ENCODE peak calls at places on chromosomes 16 and 17, in four cellular contexts. X is foreskin fibroblast, L is body of pancreas, J is prostate gland. V is an unnamed sample.

GRCh38 chr17:13002761-13003453 is 14.9 kb downstream of the ELAC2 start:
- DNase-seq in X (peak), L (peak), J (peak), V (peak)

GRCh38 chr17:64115871-64116534 is 13.9 kb downstream of the ERN1 start:
- DNase-seq in X (peak), L (peak), J (no peak), V (no peak)

GRCh38 chr17:76404976-76405563 is 20.7 kb downstream of the SPHK1 start:
- DNase-seq in X (no peak), L (no peak), J (no peak), V (no peak)

GRCh38 chr16:89123831-89124100 is 30.1 kb downstream of the ACSF3 start:
- DNase-seq in X (no peak), L (no peak), J (no peak), V (no peak)

GRCh38 chr16:78444-79145 is 570 bp downstream of the MPG start:
- DNase-seq in X (no peak), L (peak), J (no peak), V (peak)

GRCh38 chr17:73089322-73089721 is 3.2 kb downstream of the SLC39A11 start:
- DNase-seq in X (no peak), L (no peak), J (no peak), V (no peak)

GRCh38 chr17:20276430-20276829 is 190.9 kb downstream of the LGALS9B start:
- DNase-seq in X (no peak), L (no peak), J (no peak), V (no peak)

GRCh38 chr17:33142703-33143299 is 150.3 kb downstream of the ASIC2 start:
- DNase-seq in X (no peak), L (peak), J (no peak), V (no peak)

GRCh38 chr16:85610446-85611204 is 2.5 kb upstream of the GSE1 start:
- DNase-seq in X (peak), L (peak), J (peak), V (peak)

GRCh38 chr17:60321336-60322055 is 70.4 kb downstream of the USP32 start:
- DNase-seq in X (no peak), L (no peak), J (no peak), V (no peak)

GRCh38 chr16:75238853-75239371 is 12.5 kb downstream of the BCAR1 start:
- DNase-seq in X (no peak), L (no peak), J (no peak), V (no peak)

GRCh38 chr17:69358688-69359596 is 32.0 kb upstream of the ABCA5 start:
- DNase-seq in X (no peak), L (no peak), J (no peak), V (no peak)

GRCh38 chr16:78163772-78164391 is 64.4 kb downstream of the WWOX start:
- DNase-seq in X (no peak), L (no peak), J (no peak), V (no peak)

GRCh38 chr17:59439711-59440110 is 108.3 kb downstream of the YPEL2 start:
- DNase-seq in X (no peak), L (no peak), J (no peak), V (no peak)

GRCh38 chr17:4576729-4577322 is 7.5 kb upstream of the SMTNL2 start:
- DNase-seq in X (no peak), L (no peak), J (no peak), V (no peak)

GRCh38 chr16:81987121-81987520 is 24.1 kb downstream of the SDR42E1 start:
- DNase-seq in X (no peak), L (no peak), J (no peak), V (no peak)

GRCh38 chr16:24906199-24906808 is 60.5 kb downstream of the SLC5A11 start:
- DNase-seq in X (peak), L (no peak), J (no peak), V (no peak)

GRCh38 chr17:52297230-52298010 is 138.9 kb upstream of the CA10 start:
- DNase-seq in X (no peak), L (no peak), J (no peak), V (no peak)

GRCh38 chr16:49250689-49251088 is 30.9 kb downstream of the CBLN1 start:
- DNase-seq in X (no peak), L (no peak), J (no peak), V (no peak)

GRCh38 chr16:70433456-70434103 is 5.3 kb downstream of the ST3GAL2 start:
- DNase-seq in X (peak), L (no peak), J (no peak), V (peak)

GRCh38 chr16:49543315-49543946 is 169.8 kb downstream of the C16orf78 start:
- DNase-seq in X (no peak), L (no peak), J (no peak), V (no peak)

GRCh38 chr16:66273644-66274334 is 92.7 kb upstream of the CDH5 start:
- DNase-seq in X (no peak), L (no peak), J (no peak), V (no peak)

GRCh38 chr16:47461598-47462266 is 601 bp downstream of the PHKB start:
- DNase-seq in X (peak), L (peak), J (peak), V (peak)

GRCh38 chr16:57042157-57043111 is 49.9 kb upstream of the CPNE2 start:
- DNase-seq in X (no peak), L (no peak), J (no peak), V (no peak)

GRCh38 chr17:70668276-70668937 is 499.1 kb downstream of the KCNJ2 start:
- DNase-seq in X (no peak), L (no peak), J (no peak), V (no peak)

GRCh38 chr17:73646409-73647305 is 2.4 kb upstream of the SDK2 start:
- DNase-seq in X (no peak), L (no peak), J (no peak), V (no peak)

GRCh38 chr16:19348125-19348524 is 62.6 kb downstream of the CLEC19A start:
- DNase-seq in X (no peak), L (no peak), J (no peak), V (no peak)

GRCh38 chr16:57899771-57900661 is 70.9 kb downstream of the CNGB1 start:
- DNase-seq in X (peak), L (peak), J (peak), V (peak)

GRCh38 chr16:78487471-78487870 is 388.0 kb downstream of the WWOX start:
- DNase-seq in X (no peak), L (no peak), J (no peak), V (no peak)

GRCh38 chr17:28961391-28961790 is 10.1 kb upstream of the PHF12 start:
- DNase-seq in X (no peak), L (no peak), J (no peak), V (no peak)

GRCh38 chr16:11361043-11361442 is 15.8 kb downstream of the RMI2 start:
- DNase-seq in X (no peak), L (no peak), J (no peak), V (no peak)

GRCh38 chr16:55478827-55479559 is at the start of gene MMP2:
- DNase-seq in X (peak), L (no peak), J (no peak), V (peak)

GRCh38 chr17:64200080-64201042 is 62.7 kb downstream of the TEX2 start:
- DNase-seq in X (peak), L (no peak), J (no peak), V (no peak)

GRCh38 chr16:13343981-13344380 is 442.6 kb downstream of the SHISA9 start:
- DNase-seq in X (peak), L (no peak), J (no peak), V (no peak)

GRCh38 chr17:64331366-64331765 is 59.3 kb downstream of the PECAM1 start:
- DNase-seq in X (no peak), L (no peak), J (no peak), V (no peak)

GRCh38 chr16:57871457-57871856 is 69.2 kb upstream of the KIFC3 start:
- DNase-seq in X (no peak), L (no peak), J (no peak), V (no peak)

GRCh38 chr17:81890447-81891302 is 711 bp downstream of the ALYREF start:
- DNase-seq in X (no peak), L (no peak), J (no peak), V (no peak)

GRCh38 chr17:55794681-55795080 is 43.8 kb downstream of the PCTP start:
- DNase-seq in X (no peak), L (no peak), J (no peak), V (no peak)

GRCh38 chr17:77428020-77428781 is 287.4 kb downstream of the SEC14L1 start:
- DNase-seq in X (no peak), L (no peak), J (no peak), V (peak)

GRCh38 chr17:77427471-77427991 is 286.8 kb downstream of the SEC14L1 start:
- DNase-seq in X (peak), L (no peak), J (no peak), V (no peak)

GRCh38 chr17:77426676-77427386 is 286.1 kb downstream of the SEC14L1 start:
- DNase-seq in X (no peak), L (no peak), J (no peak), V (no peak)

GRCh38 chr17:77424585-77425344 is 284.0 kb downstream of the SEC14L1 start:
- DNase-seq in X (peak), L (peak), J (no peak), V (peak)

GRCh38 chr17:77425791-77426641 is 285.2 kb downstream of the SEC14L1 start:
- DNase-seq in X (no peak), L (no peak), J (peak), V (peak)
- H3K4me3 ChIP-seq in X (no peak), L (no peak), J (no peak), V (no peak)

DNA sequence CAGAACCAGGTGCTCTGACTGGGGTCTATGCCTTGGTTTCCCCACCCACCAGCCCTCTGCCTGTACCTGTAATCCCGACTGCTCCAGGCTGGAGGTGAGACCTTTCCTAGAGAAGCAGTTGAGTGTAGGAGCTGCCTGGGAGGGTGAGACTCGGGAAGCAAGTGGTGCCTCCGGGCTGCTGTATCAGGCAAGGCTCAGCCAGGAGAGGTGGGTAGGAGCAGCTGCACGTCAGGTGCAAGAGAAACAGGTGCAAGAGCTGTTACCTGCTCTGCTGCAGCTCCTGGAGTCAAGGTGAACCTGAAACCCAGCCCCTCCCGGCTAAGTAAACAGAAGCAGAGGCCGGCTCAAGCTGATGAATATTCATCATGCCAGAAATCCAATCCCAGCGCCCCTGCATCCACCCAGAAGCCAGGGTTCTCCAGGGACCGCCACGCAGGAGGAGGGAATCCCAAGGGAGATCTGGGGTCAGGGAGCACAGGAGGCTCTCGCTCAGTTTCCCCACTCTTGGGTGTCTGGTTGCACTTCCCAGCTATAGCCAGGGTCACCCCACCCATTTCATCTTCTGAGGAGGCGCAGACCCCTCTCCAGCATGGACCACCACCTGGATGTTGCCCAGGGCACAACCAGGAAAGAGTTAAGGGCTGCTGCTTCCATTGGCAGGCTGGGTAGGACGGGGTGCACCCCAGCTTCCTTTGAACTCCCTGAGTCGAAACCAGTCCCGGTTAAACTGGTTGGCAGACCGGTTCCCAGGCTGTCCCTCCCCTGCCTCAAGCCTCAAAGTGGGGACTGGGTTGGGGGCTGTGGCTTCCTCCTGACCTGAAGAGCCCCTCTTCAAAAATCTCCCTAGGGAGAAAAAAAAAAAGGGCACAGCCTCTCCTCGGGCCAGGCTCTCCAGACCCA is at the start of gene PRR15L:
- DNase-seq in X (no peak), L (peak), J (peak), V (no peak)
- H3K4me3 ChIP-seq in X (no peak), L (peak), J (peak), V (no peak)

GRCh38 chr17:1558401-1558800 is 4.2 kb downstream of the PITPNA start:
- DNase-seq in X (no peak), L (no peak), J (no peak), V (no peak)

GRCh38 chr17:1561420-1562177 is 993 bp downstream of the PITPNA start:
- DNase-seq in X (no peak), L (peak), J (no peak), V (peak)

GRCh38 chr17:1560582-1561170 is 1.9 kb downstream of the PITPNA start:
- DNase-seq in X (no peak), L (no peak), J (peak), V (no peak)

GRCh38 chr17:1559047-1559742 is 3.4 kb downstream of the PITPNA start:
- DNase-seq in X (no peak), L (no peak), J (no peak), V (no peak)

GRCh38 chr17:1559743-1560581 is 2.6 kb downstream of the PITPNA start:
- DNase-seq in X (no peak), L (no peak), J (no peak), V (no peak)
- H3K4me3 ChIP-seq in X (no peak), L (no peak), J (peak), V (no peak)

GRCh38 chr17:50533720-50534148 is 1.2 kb downstream of the EPN3 start:
- DNase-seq in X (no peak), L (peak), J (peak), V (peak)

GRCh38 chr17:50532452-50533024 is at the start of gene EPN3:
- DNase-seq in X (no peak), L (peak), J (peak), V (no peak)

GRCh38 chr17:50531428-50532025 is 1.0 kb upstream of the EPN3 start:
- DNase-seq in X (no peak), L (no peak), J (no peak), V (no peak)

GRCh38 chr17:50534222-50534978 is 1.9 kb downstream of the EPN3 start:
- DNase-seq in X (no peak), L (peak), J (peak), V (no peak)

DNA sequence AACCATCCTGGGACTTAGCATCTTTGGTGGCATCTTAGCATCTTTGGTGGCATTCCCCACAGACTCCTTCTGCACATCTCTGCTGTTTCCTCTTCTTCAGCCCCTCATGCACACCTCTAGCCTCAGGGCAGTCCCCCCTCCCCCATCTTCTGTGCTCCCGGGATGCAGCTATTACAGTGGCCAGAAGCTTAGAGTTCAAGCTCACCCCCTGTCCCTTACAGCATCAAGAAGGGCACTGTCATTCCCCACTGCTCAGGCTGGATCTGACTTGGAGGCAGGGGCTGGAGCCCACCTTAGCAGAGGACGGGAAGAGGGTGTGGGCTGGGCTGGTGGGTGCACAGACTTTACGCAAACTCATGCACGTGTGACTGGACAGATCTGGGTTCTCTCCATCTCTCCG is 650 bp downstream of the EPN3 start:
- DNase-seq in X (no peak), L (peak), J (no peak), V (no peak)
- H3K4me3 ChIP-seq in X (no peak), L (peak), J (peak), V (peak)

GRCh38 chr16:22220076-22220453 is 14.0 kb downstream of the EEF2K start:
- DNase-seq in X (no peak), L (no peak), J (no peak), V (peak)

GRCh38 chr16:22219389-22220075 is 13.5 kb downstream of the EEF2K start:
- DNase-seq in X (no peak), L (no peak), J (no peak), V (no peak)

GRCh38 chr16:22216191-22216831 is 10.2 kb downstream of the EEF2K start:
- DNase-seq in X (no peak), L (no peak), J (no peak), V (no peak)

GRCh38 chr16:22220714-22221113 is 14.6 kb downstream of the EEF2K start:
- DNase-seq in X (no peak), L (no peak), J (peak), V (peak)

GRCh38 chr16:22217890-22218730 is 12.0 kb downstream of the EEF2K start:
- DNase-seq in X (no peak), L (no peak), J (no peak), V (peak)
- H3K4me3 ChIP-seq in X (no peak), L (no peak), J (no peak), V (no peak)

V was measured in heart left ventricle.